ENCODE peak calls at places on chromosomes 12 and 14, in ten cellular contexts. F is activated T-cell treated with anti-CD3 and anti-CD28 coated beads for 48 hours; R is DMS79; M is SW 1271; K is ELR; I is central memory CD8-positive, alpha-beta T cell; V is nucleus accumbens; S is AG08396; Y is GM04504; B is cardiac muscle cell. H is an unnamed sample.

GRCh38 chr12:46608431-46609280 is 217.1 kb downstream of the SLC38A4 start:
- DNase-seq in F (no peak), R (no peak), M (no peak), K (peak), I (no peak), V (no peak), S (peak), Y (peak), B (peak), H (no peak)

GRCh38 chr12:8917751-8918150 is 3.4 kb downstream of the PHC1 start:
- DNase-seq in F (no peak), R (no peak), M (no peak), K (no peak), I (no peak), V (no peak), S (peak), Y (no peak), B (no peak), H (no peak)

GRCh38 chr12:108352591-108352990 is 13.5 kb upstream of the CMKLR1 start:
- DNase-seq in F (no peak), R (no peak), M (no peak), K (no peak), I (no peak), V (no peak), S (no peak), Y (no peak), B (no peak), H (no peak)

GRCh38 chr12:41684997-41685396 is 459.7 kb downstream of the GXYLT1 start:
- DNase-seq in F (no peak), R (no peak), M (no peak), K (peak), I (no peak), V (no peak), S (no peak), Y (no peak), B (no peak), H (no peak)

GRCh38 chr14:59189281-59189821 is 884 bp downstream of the DAAM1 start:
- DNase-seq in F (peak), R (no peak), M (no peak), K (peak), I (no peak), V (no peak), S (peak), Y (no peak), B (peak), H (peak)

GRCh38 chr12:110536834-110537604 is 34.9 kb downstream of the RAD9B start:
- DNase-seq in F (no peak), R (no peak), M (no peak), K (no peak), I (no peak), V (no peak), S (no peak), Y (no peak), B (no peak), H (no peak)

GRCh38 chr14:21668377-21668776 is 5.2 kb downstream of the OR4E1 start:
- DNase-seq in F (no peak), R (no peak), M (peak), K (peak), I (no peak), V (no peak), S (peak), Y (no peak), B (peak), H (no peak)

GRCh38 chr14:69045857-69046351 is 66.8 kb upstream of the ACTN1 start:
- DNase-seq in F (no peak), R (no peak), M (no peak), K (no peak), I (no peak), V (no peak), S (no peak), Y (no peak), B (peak), H (no peak)

GRCh38 chr12:11092128-11092527 is at the start of gene TAS2R43:
- DNase-seq in F (no peak), R (no peak), M (no peak), K (no peak), I (no peak), V (no peak), S (no peak), Y (no peak), B (no peak), H (no peak)

GRCh38 chr12:8154526-8154925 is 2.3 kb upstream of the ZNF705A start:
- DNase-seq in F (no peak), R (no peak), M (no peak), K (no peak), I (no peak), V (no peak), S (no peak), Y (no peak), B (peak), H (no peak)

GRCh38 chr12:31474751-31475150 is 116.2 kb downstream of the DENND5B start:
- DNase-seq in F (no peak), R (no peak), M (no peak), K (no peak), I (no peak), V (no peak), S (no peak), Y (no peak), B (no peak), H (no peak)

GRCh38 chr12:132393991-132394949 is 64.9 kb upstream of the GALNT9 start:
- DNase-seq in F (peak), R (no peak), M (no peak), K (peak), I (no peak), V (no peak), S (no peak), Y (no peak), B (no peak), H (no peak)

GRCh38 chr12:47763481-47764344 is 5.0 kb upstream of the RAPGEF3 start:
- DNase-seq in F (no peak), R (no peak), M (no peak), K (no peak), I (no peak), V (no peak), S (no peak), Y (no peak), B (no peak), H (no peak)

GRCh38 chr12:9349888-9350885 is 142.0 kb upstream of the PZP start:
- DNase-seq in F (no peak), R (no peak), M (no peak), K (peak), I (no peak), V (no peak), S (no peak), Y (no peak), B (no peak), H (no peak)

GRCh38 chr14:105021656-105022275 is 883 bp upstream of the CDCA4 start:
- DNase-seq in F (peak), R (peak), M (peak), K (peak), I (no peak), V (peak), S (peak), Y (no peak), B (peak), H (no peak)

GRCh38 chr12:14913381-14913781 is 25.0 kb downstream of the ERP27 start:
- DNase-seq in F (no peak), R (peak), M (no peak), K (no peak), I (no peak), V (no peak), S (no peak), Y (no peak), B (peak), H (no peak)

GRCh38 chr12:108308432-108308831 is 30.7 kb downstream of the CMKLR1 start:
- DNase-seq in F (no peak), R (no peak), M (peak), K (no peak), I (no peak), V (no peak), S (no peak), Y (peak), B (no peak), H (no peak)